ENCODE peak calls at places on chromosomes 6 and 20, in five cellular contexts. G, K, M, O and A are unnamed samples. For H3K4me1, the result is how much of the 10 kb centered on the place peaks cover.

GRCh38 chr20:53623454-53624206 is 30.0 kb upstream of the ZNF217 start:
- DNase-seq in K (no peak), O (peak), G (peak), M (peak), A (no peak)

GRCh38 chr20:38113401-38114325 is 51.4 kb downstream of the TGM2 start:
- DNase-seq in G (peak), K (peak), O (no peak), M (peak), A (peak)

GRCh38 chr6:142304241-142304640 is 2.4 kb downstream of the ADGRG6 start:
- DNase-seq in O (no peak), K (no peak), G (peak), M (no peak), A (no peak)

GRCh38 chr20:54772931-54773642 is 297.7 kb downstream of the DOK5 start:
- DNase-seq in K (no peak), M (no peak), O (no peak), G (no peak), A (no peak)

GRCh38 chr6:3825331-3825831 is 23.8 kb upstream of the FAM50B start:
- DNase-seq in G (peak), O (no peak), M (no peak), K (no peak), A (peak)

GRCh38 chr6:148064406-148065134 is 278.1 kb upstream of the SASH1 start:
- DNase-seq in G (no peak), O (no peak), K (no peak), M (no peak), A (no peak)

GRCh38 chr6:10847684-10848083 is 9.3 kb upstream of the MAK start:
- DNase-seq in M (peak), O (no peak), G (no peak), K (no peak), A (no peak)

GRCh38 chr20:14264869-14265268 is 72.5 kb downstream of the FLRT3 start:
- DNase-seq in O (no peak), M (no peak), G (peak), K (no peak), A (no peak)

GRCh38 chr6:74851598-74851997 is 354.3 kb downstream of the COL12A1 start:
- DNase-seq in G (no peak), M (no peak), O (no peak), K (no peak), A (no peak)

GRCh38 chr6:18265787-18266523 is 1.6 kb upstream of the DEK start:
- DNase-seq in O (no peak), K (no peak), G (no peak), M (no peak), A (no peak)

GRCh38 chr20:35369804-35370203 is 42.0 kb downstream of the UQCC1 start:
- DNase-seq in M (no peak), K (no peak), O (no peak), G (peak), A (no peak)

GRCh38 chr20:13325033-13325432 is 104.0 kb downstream of the ISM1 start:
- DNase-seq in K (peak), M (peak), O (no peak), G (peak), A (peak)

GRCh38 chr6:22043284-22043962 is 253.4 kb downstream of the PRL start:
- DNase-seq in M (no peak), O (no peak), G (no peak), K (no peak), A (no peak)

GRCh38 chr6:126033696-126034095 is 47.4 kb downstream of the TRMT11 start:
- DNase-seq in M (peak), O (no peak), G (peak), K (no peak), A (no peak)

GRCh38 chr6:168473197-168473596 is 32.2 kb downstream of the SMOC2 start:
- DNase-seq in G (no peak), M (no peak), K (no peak), O (no peak), A (no peak)

GRCh38 chr6:45001663-45002062 is 326.5 kb upstream of the RUNX2 start:
- DNase-seq in G (no peak), O (peak), M (no peak), K (no peak), A (no peak)

GRCh38 chr6:137451926-137452325 is 42.3 kb downstream of the OLIG3 start:
- DNase-seq in K (no peak), O (no peak), G (no peak), M (no peak), A (no peak)

GRCh38 chr6:129183681-129184216 is 300.8 kb downstream of the LAMA2 start:
- DNase-seq in G (no peak), O (no peak), K (peak), M (no peak), A (no peak)

GRCh38 chr6:112253505-112253841 is 894 bp downstream of the LAMA4 start:
- DNase-seq in K (no peak), O (no peak), G (no peak), M (no peak), A (no peak)

GRCh38 chr6:138572200-138572875 is 73.0 kb upstream of the NHSL1 start:
- DNase-seq in O (no peak), G (peak), K (no peak), M (no peak), A (no peak)

GRCh38 chr6:626236-626635 is 30.7 kb downstream of the HUS1B start:
- DNase-seq in M (no peak), K (no peak), G (no peak), O (no peak), A (no peak)

GRCh38 chr20:44496976-44497375 is 21.3 kb downstream of the TTPAL start:
- DNase-seq in K (peak), O (no peak), M (no peak), G (no peak), A (no peak)

GRCh38 chr6:21769405-21769851 is 175.9 kb downstream of the SOX4 start:
- DNase-seq in M (no peak), O (no peak), K (no peak), G (no peak), A (no peak)

GRCh38 chr6:30719356-30719755 is 796 bp upstream of the TUBB start:
- DNase-seq in O (no peak), G (no peak), M (no peak), K (no peak), A (no peak)

GRCh38 chr6:27374824-27375612 is 13.5 kb upstream of the ZNF391 start:
- DNase-seq in O (no peak), K (peak), G (peak), M (peak), A (peak)

GRCh38 chr20:10225439-10226080 is 6.9 kb downstream of the SNAP25 start:
- DNase-seq in G (peak), M (peak), O (no peak), K (no peak), A (no peak)

GRCh38 chr6:111804627-111805235 is 68.5 kb downstream of the FYN start:
- DNase-seq in G (no peak), O (peak), K (no peak), M (peak), A (no peak)

GRCh38 chr6:103367212-103367611 is 1492.5 kb downstream of the HACE1 start:
- DNase-seq in G (no peak), M (no peak), K (no peak), O (no peak), A (no peak)

GRCh38 chr6:24796616-24797290 is 2.0 kb downstream of the ARMH2 start:
- DNase-seq in G (no peak), M (no peak), O (no peak), K (no peak), A (no peak)

GRCh38 chr6:50539441-50539840 is 173.9 kb upstream of the TFAP2D start:
- DNase-seq in M (no peak), G (no peak), O (no peak), K (no peak), A (no peak)

GRCh38 chr6:29528300-29528931 is 31.1 kb downstream of the UBD start:
- DNase-seq in G (no peak), O (no peak), K (no peak), M (no peak), A (no peak)

GRCh38 chr6:84860493-84860892 is 96.1 kb upstream of the TBX18 start:
- DNase-seq in O (no peak), M (no peak), K (no peak), G (no peak), A (no peak)

GRCh38 chr6:31547727-31548422 is 467 bp downstream of the NFKBIL1 start:
- DNase-seq in O (no peak), G (no peak), K (no peak), M (peak), A (no peak)

GRCh38 chr6:12026120-12026519 is 14.0 kb downstream of the HIVEP1 start:
- DNase-seq in G (no peak), O (no peak), K (no peak), M (no peak), A (no peak)

GRCh38 chr6:12028194-12028593 is 16.1 kb downstream of the HIVEP1 start:
- DNase-seq in G (no peak), K (no peak), O (no peak), M (no peak), A (no peak)

GRCh38 chr6:12022903-12023522 is 10.9 kb downstream of the HIVEP1 start:
- DNase-seq in M (peak), K (no peak), G (no peak), O (no peak), A (no peak)

GRCh38 chr6:12026833-12027232 is 14.7 kb downstream of the HIVEP1 start:
- DNase-seq in K (no peak), M (no peak), O (no peak), G (no peak), A (no peak)

GRCh38 chr6:12024715-12025434 is 12.8 kb downstream of the HIVEP1 start:
- DNase-seq in O (no peak), G (no peak), M (no peak), K (no peak), A (no peak)
- TF ChIP-seq POLR2AphosphoS5 in O (no peak), G (no peak), M (no peak), K (no peak), A (no peak)

GRCh38 chr6:33557376-33557775 is 22.7 kb downstream of the BAK1 start:
- DNase-seq in M (no peak), K (no peak), G (no peak), O (no peak), A (no peak)
- TF ChIP-seq SP1 in M (no peak), K (no peak), G (no peak), O (no peak), A (no peak)

GRCh38 chr20:46354207-46354555 is 45.9 kb upstream of the CDH22 start:
- DNase-seq in O (no peak), G (no peak), K (no peak), M (no peak), A (no peak)

GRCh38 chr20:46352370-46352938 is 44.2 kb upstream of the CDH22 start:
- DNase-seq in G (no peak), O (no peak), K (no peak), M (no peak), A (no peak)

GRCh38 chr20:46354920-46355654 is 46.8 kb upstream of the CDH22 start:
- DNase-seq in G (no peak), M (no peak), O (no peak), K (no peak), A (no peak)

GRCh38 chr20:46355778-46356177 is 47.5 kb upstream of the CDH22 start:
- DNase-seq in O (no peak), G (no peak), M (peak), K (no peak), A (no peak)

GRCh38 chr20:46353506-46354206 is 45.4 kb upstream of the CDH22 start:
- DNase-seq in K (no peak), M (no peak), O (no peak), G (peak), A (no peak)
- H3K4me1 ChIP-seq in K (under half), M (half or more), O (half or more), G (under half), A (under half)

GRCh38 chr6:56618050-56618449 is 24.6 kb downstream of the DST start:
- DNase-seq in G (no peak), M (peak), K (no peak), O (no peak), A (peak)
- TF ChIP-seq POLR2AphosphoS5 in G (no peak), M (no peak), K (no peak), O (no peak), A (no peak)

GRCh38 chr6:41428995-41429417 is 93.6 kb downstream of the NCR2 start:
- DNase-seq in O (no peak), M (no peak), K (no peak), G (no peak), A (no peak)
- TF ChIP-seq SP1 in O (no peak), M (no peak), K (no peak), G (no peak), A (no peak)

GRCh38 chr6:109222848-109223247 is 127.5 kb downstream of the CEP57L1 start:
- DNase-seq in G (no peak), M (no peak), O (no peak), K (no peak), A (no peak)
- H3K4me1 ChIP-seq in G (under half), M (under half), O (under half), K (under half), A (under half)